ENCODE peak calls at places on chromosomes 1 and 21, in nine cellular contexts. V is ovary; Z is cardiac muscle cell; Y is left lung; B is mammary epithelial cell; I is esophagus squamous epithelium; L is colonic mucosa; A is CD8-positive, alpha-beta T cell; C is psoas muscle. G is an unnamed sample.
A peak's percentile ranks its signal among the peaks of the same experiment; 100 is the strongest.

GRCh38 chr1:161119017-161119378 is 1.1 kb downstream of the NIT1 start:
- DNase-seq in V (no peak), Z (no peak), Y (no peak), B (peak; percentile 17), I (no peak), L (peak; percentile 45), A (no peak), C (peak; percentile 64), G (no peak)

GRCh38 chr1:67838180-67838912 is 5.1 kb upstream of the GNG12 start:
- DNase-seq in V (no peak), Z (no peak), Y (no peak), B (peak; percentile 52), I (no peak), L (no peak), A (no peak), C (no peak), G (no peak)

GRCh38 chr1:183993132-183993531 is 44.4 kb downstream of the COLGALT2 start:
- DNase-seq in V (no peak), Z (no peak), Y (no peak), B (no peak), I (no peak), L (no peak), A (no peak), C (no peak), G (no peak)

GRCh38 chr1:96464159-96464558 is 257.4 kb upstream of the PTBP2 start:
- DNase-seq in V (no peak), Z (no peak), Y (no peak), B (no peak), I (no peak), L (no peak), A (no peak), C (no peak), G (no peak)

GRCh38 chr21:34243562-34243961 is 120.2 kb upstream of the KCNE2 start:
- DNase-seq in V (no peak), Z (peak; percentile 51), Y (no peak), B (peak; percentile 16), I (no peak), L (peak; percentile 29), A (no peak), C (no peak), G (no peak)

GRCh38 chr21:42414928-42415769 is 11.4 kb downstream of the UBASH3A start:
- DNase-seq in V (peak; percentile 30), Z (no peak), Y (no peak), B (peak; percentile 93), I (no peak), L (no peak), A (peak; percentile 97), C (no peak), G (peak; percentile 59)

GRCh38 chr1:6181347-6181770 is 1.2 kb upstream of the CHD5 start:
- DNase-seq in V (peak; percentile 51), Z (no peak), Y (no peak), B (no peak), I (no peak), L (no peak), A (no peak), C (no peak), G (no peak)

GRCh38 chr1:52551476-52552235 is 1.2 kb downstream of the TUT4 start:
- DNase-seq in V (no peak), Z (peak; percentile 16), Y (no peak), B (peak; percentile 59), I (no peak), L (peak; percentile 34), A (peak; percentile 56), C (no peak), G (no peak)

GRCh38 chr1:3116150-3116510 is 47.1 kb downstream of the PRDM16 start:
- DNase-seq in V (no peak), Z (no peak), Y (no peak), B (no peak), I (no peak), L (no peak), A (no peak), C (no peak), G (no peak)

GRCh38 chr1:166297993-166298392 is 131.2 kb upstream of the FAM78B start:
- DNase-seq in V (no peak), Z (no peak), Y (no peak), B (no peak), I (no peak), L (no peak), A (no peak), C (no peak), G (no peak)

GRCh38 chr1:216944864-216945505 is 221.8 kb upstream of the ESRRG start:
- DNase-seq in V (no peak), Z (no peak), Y (no peak), B (no peak), I (no peak), L (no peak), A (no peak), C (no peak), G (no peak)

GRCh38 chr1:201456499-201457309 is 12.3 kb downstream of the PHLDA3 start:
- DNase-seq in V (no peak), Z (no peak), Y (peak; percentile 79), B (peak; percentile 98), I (no peak), L (peak; percentile 43), A (no peak), C (peak; percentile 88), G (peak; percentile 76)

GRCh38 chr1:94544706-94545490 is 3.3 kb upstream of the F3 start:
- DNase-seq in V (no peak), Z (no peak), Y (no peak), B (peak; percentile 72), I (no peak), L (no peak), A (no peak), C (no peak), G (no peak)

GRCh38 chr21:32413697-32414578 is 1.4 kb downstream of the EVA1C start:
- DNase-seq in V (peak; percentile 34), Z (no peak), Y (peak; percentile 61), B (peak; percentile 46), I (no peak), L (peak; percentile 29), A (no peak), C (no peak), G (peak; percentile 81)

GRCh38 chr21:38945536-38946245 is 140.0 kb downstream of the ETS2 start:
- DNase-seq in V (no peak), Z (no peak), Y (no peak), B (no peak), I (no peak), L (no peak), A (no peak), C (no peak), G (no peak)

GRCh38 chr1:38608202-38608864 is 251.2 kb downstream of the RRAGC start:
- DNase-seq in V (no peak), Z (peak; percentile 70), Y (no peak), B (no peak), I (no peak), L (no peak), A (no peak), C (no peak), G (no peak)

GRCh38 chr21:41367598-41368360 is 6.0 kb downstream of the MX2 start:
- DNase-seq in V (no peak), Z (no peak), Y (no peak), B (no peak), I (peak; percentile 6), L (no peak), A (no peak), C (no peak), G (no peak)

GRCh38 chr1:110875216-110875731 is 2.3 kb downstream of the CD53 start:
- DNase-seq in V (no peak), Z (no peak), Y (no peak), B (no peak), I (no peak), L (no peak), A (peak; percentile 48), C (no peak), G (no peak)

GRCh38 chr1:22418352-22418751 is 33.3 kb upstream of the ZBTB40 start:
- DNase-seq in V (no peak), Z (no peak), Y (no peak), B (no peak), I (no peak), L (no peak), A (no peak), C (no peak), G (no peak)

GRCh38 chr1:6743189-6744101 is 41.8 kb upstream of the CAMTA1 start:
- DNase-seq in V (peak; percentile 56), Z (no peak), Y (peak; percentile 45), B (peak; percentile 91), I (no peak), L (peak; percentile 27), A (peak; percentile 30), C (peak; percentile 65), G (peak; percentile 71)

GRCh38 chr1:201647094-201647493 is 108.2 kb downstream of the NAV1 start:
- DNase-seq in V (no peak), Z (peak; percentile 28), Y (no peak), B (no peak), I (no peak), L (no peak), A (no peak), C (no peak), G (no peak)

GRCh38 chr1:154999651-155000474 is 2.7 kb upstream of the ZBTB7B start:
- DNase-seq in V (peak; percentile 69), Z (peak; percentile 70), Y (peak; percentile 46), B (no peak), I (no peak), L (peak; percentile 66), A (peak; percentile 37), C (peak; percentile 60), G (peak; percentile 75)

GRCh38 chr1:35832515-35832914 is 24.7 kb downstream of the AGO4 start:
- DNase-seq in V (no peak), Z (no peak), Y (no peak), B (peak; percentile 39), I (no peak), L (no peak), A (no peak), C (no peak), G (no peak)
- H3K36me3 ChIP-seq in V (no peaks in the 10 kb centered on the region), Z (peaks cover 57% of the 10 kb centered on the region), Y (peaks cover 8% of the 10 kb centered on the region), B (peaks cover 2% of the 10 kb centered on the region), I (no peaks in the 10 kb centered on the region), L (peaks cover 23% of the 10 kb centered on the region), A (no peaks in the 10 kb centered on the region), C (peaks cover 100% of the 10 kb centered on the region), G (peaks cover 98% of the 10 kb centered on the region)

GRCh38 chr1:14599787-14600186 is 1.3 kb downstream of the KAZN start:
- DNase-seq in V (no peak), Z (no peak), Y (no peak), B (no peak), I (no peak), L (no peak), A (no peak), C (no peak), G (no peak)
- H3K4me3 ChIP-seq in V (no peak overlapping the region), Z (peak overlapping the region; percentile 80), Y (peak overlapping the region; percentile 41), B (no peak overlapping the region), I (peak overlapping the region; percentile 66), L (peak overlapping the region; percentile 30), A (no peak overlapping the region), C (no peak overlapping the region), G (peak overlapping the region; percentile 50)

GRCh38 chr1:31640964-31641363 is 3.7 kb downstream of the PEF1 start:
- DNase-seq in V (no peak), Z (no peak), Y (no peak), B (no peak), I (no peak), L (no peak), A (no peak), C (no peak), G (no peak)
- H3K27ac ChIP-seq in V (no peak overlapping the region), Z (no peak overlapping the region), Y (no peak overlapping the region), B (no peak overlapping the region), I (no peak overlapping the region), L (no peak overlapping the region), A (no peak overlapping the region), C (peak overlapping the region; percentile 76), G (no peak overlapping the region)

DNA sequence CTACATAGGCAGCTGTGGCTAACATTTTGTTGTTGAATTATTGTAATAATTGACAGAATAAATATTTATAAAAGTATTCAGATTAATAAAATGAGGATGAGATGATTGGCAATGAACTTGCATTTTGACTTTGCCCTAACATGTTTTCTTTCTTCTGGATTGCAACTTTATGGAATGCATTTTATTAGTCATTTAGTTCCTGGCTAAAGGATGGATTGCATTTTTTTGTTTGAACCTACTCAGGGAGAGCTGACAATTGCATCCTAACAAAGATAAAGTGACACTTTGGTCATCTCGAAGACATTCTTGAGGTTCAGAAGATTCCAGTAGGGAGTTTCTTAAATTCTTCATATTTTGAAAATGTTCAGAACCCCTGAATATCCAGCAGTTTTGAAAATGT is 37.5 kb downstream of the PGM1 start:
- DNase-seq in V (no peak), Z (no peak), Y (no peak), B (peak; percentile 42), I (no peak), L (no peak), A (no peak), C (no peak), G (no peak)
- H3K36me3 ChIP-seq in V (no peaks in the 10 kb centered on the region), Z (peaks cover 42% of the 10 kb centered on the region), Y (no peaks in the 10 kb centered on the region), B (peaks cover 16% of the 10 kb centered on the region), I (peaks cover 6% of the 10 kb centered on the region), L (no peaks in the 10 kb centered on the region), A (peaks cover 4% of the 10 kb centered on the region), C (peaks cover 64% of the 10 kb centered on the region), G (peaks cover 39% of the 10 kb centered on the region)

G was measured in upper lobe of right lung.